ENCODE peak calls at places on chromosomes 5 and 9, in six cellular contexts. Q, C, O, W, K and H are unnamed samples.
A peak's percentile ranks its signal among the peaks of the same experiment; 100 is the strongest.

GRCh38 chr5:107661038-107661649 is 9.6 kb downstream of the EFNA5 start:
- DNase-seq in K (no peak), C (no peak), O (no peak), Q (no peak), W (no peak), H (no peak)

GRCh38 chr5:142213077-142213476 is 104.5 kb downstream of the NDFIP1 start:
- DNase-seq in K (no peak), W (no peak), O (no peak), C (no peak), Q (no peak), H (no peak)

GRCh38 chr9:128245293-128246151 is 30.3 kb downstream of the GOLGA2 start:
- DNase-seq in C (no peak), K (no peak), Q (no peak), W (no peak), O (peak; percentile 79), H (no peak)

GRCh38 chr5:81948349-81948748 is 23.5 kb upstream of the ATG10 start:
- DNase-seq in C (no peak), Q (no peak), K (no peak), W (no peak), O (peak; percentile 12), H (no peak)

GRCh38 chr5:32767948-32768427 is 56.9 kb downstream of the NPR3 start:
- DNase-seq in K (no peak), W (no peak), C (no peak), O (peak; percentile 45), Q (no peak), H (no peak)

GRCh38 chr9:93952784-93953491 is 2.2 kb downstream of the BARX1 start:
- DNase-seq in C (no peak), O (peak; percentile 43), W (no peak), K (no peak), Q (peak; percentile 79), H (no peak)

GRCh38 chr5:138035605-138036537 is 3.0 kb upstream of the FAM13B start:
- DNase-seq in O (peak; percentile 93), C (no peak), K (peak; percentile 69), Q (no peak), W (peak; percentile 52), H (no peak)

GRCh38 chr9:95441081-95441480 is 75.7 kb downstream of the PTCH1 start:
- DNase-seq in K (no peak), O (no peak), W (no peak), Q (no peak), C (no peak), H (no peak)

GRCh38 chr5:1245901-1246576 is 20.9 kb downstream of the SLC6A18 start:
- DNase-seq in C (no peak), W (no peak), Q (peak; percentile 79), K (no peak), O (no peak), H (no peak)

GRCh38 chr9:111178361-111179043 is 140.2 kb upstream of the LPAR1 start:
- DNase-seq in W (no peak), O (no peak), Q (no peak), K (no peak), C (no peak), H (no peak)

GRCh38 chr5:22908129-22908528 is 55.0 kb upstream of the CDH12 start:
- DNase-seq in O (peak; percentile 24), W (no peak), K (no peak), C (no peak), Q (no peak), H (no peak)

GRCh38 chr9:131033269-131034224 is 24.6 kb downstream of the LAMC3 start:
- DNase-seq in C (peak; percentile 55), W (no peak), K (no peak), Q (no peak), O (no peak), H (no peak)

GRCh38 chr5:121797677-121798518 is 53.8 kb upstream of the FTMT start:
- DNase-seq in Q (no peak), W (no peak), K (no peak), O (peak; percentile 26), C (no peak), H (no peak)

GRCh38 chr9:90065001-90065400 is 460.2 kb downstream of the GADD45G start:
- DNase-seq in Q (no peak), C (no peak), O (no peak), W (no peak), K (no peak), H (no peak)

GRCh38 chr5:150489358-150490295 is 18.3 kb upstream of the NDST1 start:
- DNase-seq in K (no peak), O (no peak), C (no peak), Q (no peak), W (no peak), H (no peak)

GRCh38 chr5:38871790-38872551 is 26.2 kb downstream of the OSMR start:
- DNase-seq in C (no peak), W (no peak), O (peak; percentile 72), Q (no peak), K (no peak), H (no peak)

GRCh38 chr5:96247097-96247675 is 185.9 kb downstream of the PCSK1 start:
- DNase-seq in K (no peak), O (no peak), C (no peak), Q (no peak), W (peak; percentile 26), H (no peak)

GRCh38 chr5:150789431-150789830 is 10.9 kb downstream of the SMIM3 start:
- DNase-seq in Q (no peak), C (no peak), K (no peak), W (no peak), O (no peak), H (no peak)

GRCh38 chr9:70412678-70413426 is 1.6 kb downstream of the KLF9 start:
- DNase-seq in W (peak; percentile 85), O (peak; percentile 84), C (peak; percentile 92), Q (peak; percentile 96), K (peak; percentile 53), H (peak; percentile 88)

GRCh38 chr5:74643160-74643562 is 2.6 kb upstream of the ENC1 start:
- DNase-seq in W (no peak), C (no peak), O (peak; percentile 75), Q (no peak), K (no peak), H (no peak)

GRCh38 chr5:74641014-74641777 is 668 bp upstream of the ENC1 start:
- DNase-seq in O (peak; percentile 95), W (peak; percentile 80), K (no peak), Q (peak; percentile 93), C (peak; percentile 96), H (peak; percentile 88)

GRCh38 chr5:74640450-74641013 is at the start of gene ENC1:
- DNase-seq in Q (peak; percentile 97), K (peak; percentile 72), O (peak; percentile 94), W (peak; percentile 88), C (peak; percentile 98), H (peak; percentile 94)

GRCh38 chr5:74642543-74642863 is 2.0 kb upstream of the ENC1 start:
- DNase-seq in C (no peak), K (no peak), W (no peak), Q (no peak), O (no peak), H (no peak)

GRCh38 chr5:74641778-74642542 is 1.4 kb upstream of the ENC1 start:
- DNase-seq in W (peak; percentile 51), O (peak; percentile 80), Q (peak; percentile 86), C (no peak), K (no peak), H (no peak)
- TF ChIP-seq CTCF in W (peak; percentile 58), O (peak; percentile 78), Q (peak; percentile 59), C (peak; percentile 52), K (peak; percentile 26), H (peak; percentile 82)

GRCh38 chr5:120327180-120327579 is 136.9 kb upstream of the PRR16 start:
- DNase-seq in O (no peak), C (no peak), W (no peak), Q (no peak), K (no peak), H (no peak)
- TF ChIP-seq CTCF in O (peak; percentile 17), C (no peak), W (no peak), Q (no peak), K (no peak), H (no peak)

DNA sequence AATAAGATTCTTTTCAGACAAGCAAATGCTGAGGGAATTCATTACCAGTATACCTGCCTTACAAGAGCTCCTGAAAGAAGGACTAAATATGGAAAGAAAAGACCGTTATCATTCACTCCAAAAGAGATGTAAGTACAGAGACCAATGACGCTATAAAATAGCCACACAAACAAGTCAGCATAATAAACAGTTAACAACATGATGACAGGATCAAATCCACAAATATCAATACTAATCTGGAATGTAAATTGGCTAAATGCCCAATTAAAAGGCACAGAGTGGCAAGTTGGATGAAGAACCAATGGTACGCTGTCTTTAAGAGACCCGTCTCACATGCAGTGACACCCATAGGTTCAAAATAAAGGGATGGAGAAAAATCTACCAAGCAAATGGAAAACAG is 349.6 kb upstream of the MPDZ start:
- DNase-seq in W (no peak), O (no peak), Q (no peak), K (no peak), C (no peak), H (no peak)
- TF ChIP-seq CTCF in W (no peak), O (no peak), Q (no peak), K (no peak), C (no peak), H (no peak)

DNA sequence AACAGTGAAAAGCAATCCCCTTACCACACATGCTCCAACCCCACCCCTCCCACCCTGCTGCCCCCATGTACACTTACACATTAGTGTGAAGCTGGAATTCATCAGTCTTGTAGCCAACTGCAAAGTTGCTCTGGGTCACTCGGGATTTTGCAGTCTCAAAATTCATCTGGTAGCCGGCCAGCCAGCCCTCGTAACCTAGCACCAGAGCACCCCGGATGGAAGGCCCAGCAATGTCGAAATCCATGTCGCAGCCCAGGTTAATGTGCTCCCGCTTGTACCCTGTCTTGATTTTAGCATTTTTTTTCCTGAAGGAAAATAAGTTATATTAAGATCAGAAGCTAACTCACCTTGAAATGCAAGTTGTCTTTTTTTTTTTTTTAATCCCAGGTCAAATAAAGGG is 12.2 kb upstream of the C5orf15 start:
- DNase-seq in O (no peak), K (no peak), C (no peak), W (no peak), Q (no peak), H (no peak)
- TF ChIP-seq CTCF in O (no peak), K (no peak), C (no peak), W (no peak), Q (no peak), H (no peak)